ENCODE peak calls at places on chromosomes 12 and 14, in five cellular contexts. D is astrocyte of the spinal cord; T is stimulated activated CD4-positive, alpha-beta T cell treated with anti-CD3 and anti-CD28 coated beads, Interleukin-4, amount 100 ng/mL, for 4 hours; A is activated T-cell treated with anti-CD3 and anti-CD28 coated beads, Interleukin-2, amount 50 U/mL, for 72 hours; K is GM04503. N is an unnamed sample.

GRCh38 chr12:25423355-25423754 is 129.7 kb downstream of the LMNTD1 start:
- DNase-seq in D (no peak), T (no peak), A (no peak), K (no peak), N (no peak)

GRCh38 chr12:42474391-42474790 is 115.2 kb downstream of the PRICKLE1 start:
- DNase-seq in D (no peak), T (no peak), A (no peak), K (no peak), N (no peak)

GRCh38 chr14:99575043-99576023 is 28.7 kb downstream of the CCDC85C start:
- DNase-seq in D (no peak), T (no peak), A (no peak), K (no peak), N (no peak)

GRCh38 chr12:11348439-11348838 is 38.2 kb upstream of the PRB4 start:
- DNase-seq in D (no peak), T (no peak), A (no peak), K (no peak), N (no peak)

GRCh38 chr14:22096511-22096890 is 422.9 kb upstream of the OR4E1 start:
- DNase-seq in D (no peak), T (no peak), A (no peak), K (no peak), N (no peak)

GRCh38 chr14:93743270-93744060 is 44.8 kb downstream of the PRIMA1 start:
- DNase-seq in D (no peak), T (no peak), A (no peak), K (no peak), N (no peak)

GRCh38 chr12:30153981-30154380 is 370.2 kb upstream of the TMTC1 start:
- DNase-seq in D (no peak), T (no peak), A (no peak), K (no peak), N (no peak)

GRCh38 chr14:103492156-103492555 is 30.5 kb downstream of the CKB start:
- DNase-seq in D (no peak), T (no peak), A (no peak), K (no peak), N (no peak)

GRCh38 chr12:95646781-95647184 is 95.5 kb upstream of the USP44 start:
- DNase-seq in D (peak; percentile 78), T (no peak), A (no peak), K (peak; percentile 98), N (peak; percentile 100)

GRCh38 chr14:22536853-22537338 is 52.1 kb downstream of the DAD1 start:
- DNase-seq in D (peak; percentile 95), T (peak; percentile 74), A (peak; percentile 86), K (peak; percentile 73), N (no peak)

GRCh38 chr14:24238123-24238522 is 4.3 kb downstream of the TINF2 start:
- DNase-seq in D (no peak), T (no peak), A (no peak), K (no peak), N (no peak)

GRCh38 chr14:104770851-104771272 is 17.9 kb downstream of the SIVA1 start:
- DNase-seq in D (no peak), T (no peak), A (no peak), K (no peak), N (no peak)

GRCh38 chr12:92226036-92226661 is 80.5 kb upstream of the BTG1 start:
- DNase-seq in D (peak; percentile 19), T (no peak), A (no peak), K (no peak), N (peak; percentile 28)

GRCh38 chr12:3962661-3963483 is 89.7 kb upstream of the PARP11 start:
- DNase-seq in D (no peak), T (peak; percentile 43), A (peak; percentile 75), K (no peak), N (no peak)

GRCh38 chr12:115752151-115752550 is 525.3 kb downstream of the MED13L start:
- DNase-seq in D (peak; percentile 55), T (no peak), A (no peak), K (no peak), N (no peak)

GRCh38 chr14:73743431-73743931 is 29.3 kb upstream of the PNMA1 start:
- DNase-seq in D (no peak), T (peak; percentile 54), A (peak; percentile 64), K (no peak), N (no peak)

GRCh38 chr12:1936406-1937320 is 18.2 kb upstream of the CACNA2D4 start:
- DNase-seq in D (peak; percentile 76), T (no peak), A (no peak), K (no peak), N (peak; percentile 45)

GRCh38 chr14:69606258-69606657 is 5.1 kb upstream of the SUSD6 start:
- DNase-seq in D (no peak), T (no peak), A (no peak), K (no peak), N (no peak)

GRCh38 chr12:27289414-27289813 is 43.2 kb upstream of the BMAL2 start:
- DNase-seq in D (no peak), T (no peak), A (no peak), K (no peak), N (no peak)

GRCh38 chr14:37466623-37467088 is 128.4 kb downstream of the FOXA1 start:
- DNase-seq in D (no peak), T (no peak), A (no peak), K (no peak), N (no peak)

GRCh38 chr12:123134265-123134664 is 16.6 kb downstream of the PITPNM2 start:
- DNase-seq in D (no peak), T (no peak), A (no peak), K (no peak), N (no peak)

GRCh38 chr12:14950982-14951746 is 10.2 kb downstream of the ARHGDIB start:
- DNase-seq in D (no peak), T (no peak), A (no peak), K (no peak), N (no peak)

GRCh38 chr12:51389302-51389999 is 1.8 kb downstream of the GALNT6 start:
- DNase-seq in D (no peak), T (no peak), A (peak; percentile 43), K (no peak), N (no peak)

GRCh38 chr14:91568626-91569025 is 58.5 kb upstream of the PPP4R3A start:
- DNase-seq in D (no peak), T (no peak), A (no peak), K (no peak), N (no peak)

GRCh38 chr14:74683406-74683805 is 29.5 kb downstream of the AREL1 start:
- DNase-seq in D (no peak), T (no peak), A (no peak), K (no peak), N (no peak)

GRCh38 chr12:4009979-4010704 is 136.9 kb upstream of the PARP11 start:
- DNase-seq in D (no peak), T (no peak), A (no peak), K (no peak), N (no peak)

GRCh38 chr14:77086017-77086727 is 11.9 kb upstream of the CIPC start:
- DNase-seq in D (peak; percentile 60), T (no peak), A (no peak), K (no peak), N (no peak)

GRCh38 chr12:105921872-105922669 is 216.7 kb downstream of the NUAK1 start:
- DNase-seq in D (no peak), T (no peak), A (no peak), K (no peak), N (no peak)

GRCh38 chr12:40996091-40996490 is 192.0 kb upstream of the PDZRN4 start:
- DNase-seq in D (no peak), T (no peak), A (no peak), K (no peak), N (no peak)

N was measured in AG04449.